ENCODE peak calls at places on chromosomes 5 and 9, in four cellular contexts. J, O, P and Q are unnamed samples.
A peak's percentile ranks its signal among the peaks of the same experiment; 100 is the strongest.

GRCh38 chr9:137085918-137086530 is 761 bp upstream of the MAN1B1 start:
- DNase-seq in J (peak; percentile 91), O (no peak), P (peak; percentile 64), Q (peak; percentile 80)

GRCh38 chr9:72788966-72789365 is 163.9 kb downstream of the ALDH1A1 start:
- DNase-seq in O (no peak), J (no peak), P (no peak), Q (no peak)

GRCh38 chr5:113489299-113489698 is 1.0 kb upstream of the MCC start:
- DNase-seq in O (no peak), J (no peak), P (no peak), Q (peak; percentile 57)

GRCh38 chr5:168409601-168410458 is 76.4 kb upstream of the RARS1 start:
- DNase-seq in P (peak; percentile 56), O (no peak), J (peak; percentile 68), Q (no peak)

GRCh38 chr9:18689881-18690280 is 215.9 kb downstream of the ADAMTSL1 start:
- DNase-seq in P (no peak), O (no peak), J (no peak), Q (no peak)

GRCh38 chr9:16455842-16456241 is 414.6 kb downstream of the BNC2 start:
- DNase-seq in O (no peak), P (no peak), J (no peak), Q (no peak)

GRCh38 chr5:32127759-32128158 is 46.4 kb downstream of the GOLPH3 start:
- DNase-seq in P (no peak), J (no peak), O (no peak), Q (no peak)

GRCh38 chr5:81080809-81081460 is 120.8 kb downstream of the RASGRF2 start:
- DNase-seq in O (no peak), J (no peak), P (peak; percentile 42), Q (no peak)

GRCh38 chr5:137254153-137254552 is 245.0 kb downstream of the SPOCK1 start:
- DNase-seq in P (no peak), J (no peak), O (no peak), Q (peak; percentile 36)

GRCh38 chr9:14813336-14814020 is 90.9 kb upstream of the CER1 start:
- DNase-seq in P (no peak), J (no peak), O (no peak), Q (no peak)

GRCh38 chr9:136525207-136525606 is 20.6 kb downstream of the NOTCH1 start:
- DNase-seq in O (no peak), J (no peak), P (no peak), Q (no peak)

GRCh38 chr9:3903273-3903672 is 377.5 kb upstream of the RFX3 start:
- DNase-seq in O (no peak), J (no peak), P (no peak), Q (no peak)

GRCh38 chr5:1207555-1207954 is 6.2 kb downstream of the SLC6A19 start:
- DNase-seq in O (no peak), J (no peak), P (peak; percentile 4), Q (no peak)

DNA sequence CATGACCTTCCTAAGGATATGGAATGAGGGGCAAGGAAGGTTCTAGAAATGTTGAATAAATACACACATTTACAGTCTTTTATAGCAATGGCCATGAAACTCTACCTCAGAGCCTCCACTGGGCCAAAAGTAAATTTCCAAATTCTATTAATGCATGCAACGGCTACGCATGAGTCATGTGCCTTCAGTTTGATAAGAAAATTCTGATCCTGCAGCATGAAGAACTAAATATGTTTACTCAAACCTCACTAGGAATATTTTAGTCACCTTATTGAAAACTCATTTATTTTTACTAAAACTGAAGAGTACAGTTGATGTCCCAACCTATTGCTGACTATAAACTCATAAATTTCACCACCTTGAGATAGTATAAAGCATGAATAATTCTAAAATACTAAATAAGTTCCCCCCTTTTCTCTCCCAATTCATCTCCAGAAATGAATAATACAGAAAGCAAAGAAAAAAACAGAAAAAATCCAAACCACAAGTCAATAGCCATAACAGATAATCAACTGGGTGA is 92.4 kb downstream of the GNAQ start:
- DNase-seq in O (no peak), P (no peak), J (no peak), Q (peak; percentile 46)
- TF ChIP-seq POLR2A in O (no peak), P (no peak), J (no peak), Q (no peak)

GRCh38 chr9:123321874-123322770 is 33.9 kb upstream of the CRB2 start:
- DNase-seq in J (no peak), O (no peak), P (no peak), Q (no peak)
- H3K4me1 ChIP-seq in J (peaks cover 42% of the 10 kb centered on the region), O (no peaks in the 10 kb centered on the region), P (peaks cover 20% of the 10 kb centered on the region), Q (no peaks in the 10 kb centered on the region)

GRCh38 chr9:68747043-68747533 is 42.0 kb downstream of the PIP5K1B start:
- DNase-seq in P (no peak), J (no peak), O (no peak), Q (no peak)
- TF ChIP-seq POLR2A in P (no peak), J (no peak), O (no peak), Q (no peak)

GRCh38 chr9:93453047-93453914 is at the start of gene FAM120AOS:
- DNase-seq in P (peak; percentile 95), J (peak; percentile 96), O (peak; percentile 85), Q (peak; percentile 97)
- H3K4me1 ChIP-seq in P (peaks cover 64% of the 10 kb centered on the region), J (peaks cover 71% of the 10 kb centered on the region), O (peaks cover 8% of the 10 kb centered on the region), Q (peaks cover 54% of the 10 kb centered on the region)

GRCh38 chr5:141680751-141681201 is 1.3 kb downstream of the ARAP3 start:
- DNase-seq in O (no peak), J (no peak), P (peak; percentile 82), Q (peak; percentile 55)
- TF ChIP-seq POLR2A in O (no peak), J (no peak), P (no peak), Q (peak; percentile 29)